ENCODE peak calls at places on chromosome 9, in nine cellular contexts. U is suprapubic skin, C is tibial nerve, P is heart left ventricle, X is uterus, F is gastrocnemius medialis, Q is breast epithelium, B is spleen, G is body of pancreas. T is an unnamed sample.

GRCh38 chr9:101126556-101126955 is 98.0 kb downstream of the PLPPR1 start:
- DNase-seq in U (no peak), C (no peak), P (no peak), X (no peak), F (no peak), Q (no peak), B (no peak), G (no peak), T (no peak)

GRCh38 chr9:132973713-132974112 is 4.8 kb upstream of the GFI1B start:
- DNase-seq in U (no peak), C (no peak), P (no peak), X (no peak), F (no peak), Q (no peak), B (no peak), G (no peak), T (no peak)

GRCh38 chr9:82105729-82106128 is 117.2 kb downstream of the SPATA31D1 start:
- DNase-seq in U (no peak), C (no peak), P (no peak), X (no peak), F (no peak), Q (no peak), B (no peak), G (peak; percentile 15), T (no peak)

GRCh38 chr9:137305060-137305787 is 3.2 kb upstream of the NRARP start:
- DNase-seq in U (peak; percentile 85), C (no peak), P (peak; percentile 82), X (peak; percentile 58), F (no peak), Q (peak; percentile 76), B (peak; percentile 89), G (peak; percentile 93), T (peak; percentile 63)

GRCh38 chr9:6676254-6676928 is 30.9 kb upstream of the GLDC start:
- DNase-seq in U (no peak), C (no peak), P (no peak), X (no peak), F (no peak), Q (no peak), B (peak; percentile 31), G (no peak), T (no peak)

GRCh38 chr9:118395415-118395814 is 691.2 kb downstream of the TLR4 start:
- DNase-seq in U (no peak), C (no peak), P (no peak), X (no peak), F (no peak), Q (no peak), B (no peak), G (no peak), T (no peak)

GRCh38 chr9:20408513-20408912 is 213.8 kb downstream of the MLLT3 start:
- DNase-seq in U (no peak), C (no peak), P (no peak), X (no peak), F (no peak), Q (no peak), B (no peak), G (no peak), T (no peak)

GRCh38 chr9:3004572-3004971 is 160.7 kb upstream of the PUM3 start:
- DNase-seq in U (no peak), C (no peak), P (no peak), X (no peak), F (no peak), Q (no peak), B (no peak), G (no peak), T (no peak)

GRCh38 chr9:83533296-83533695 is 4.9 kb downstream of the FRMD3 start:
- DNase-seq in U (no peak), C (no peak), P (no peak), X (no peak), F (no peak), Q (no peak), B (no peak), G (no peak), T (no peak)

GRCh38 chr9:36136277-36136893 is at the start of gene GLIPR2:
- DNase-seq in U (peak; percentile 84), C (peak; percentile 58), P (peak; percentile 78), X (peak; percentile 76), F (peak; percentile 52), Q (no peak), B (peak; percentile 97), G (peak; percentile 76), T (peak; percentile 80)

GRCh38 chr9:137665697-137666504 is 47.1 kb downstream of the EHMT1 start:
- DNase-seq in U (no peak), C (no peak), P (no peak), X (peak; percentile 45), F (no peak), Q (no peak), B (peak; percentile 50), G (no peak), T (peak; percentile 66)

GRCh38 chr9:110452227-110452801 is 114.7 kb upstream of the TXNDC8 start:
- DNase-seq in U (no peak), C (no peak), P (no peak), X (no peak), F (no peak), Q (no peak), B (no peak), G (no peak), T (no peak)

GRCh38 chr9:121556580-121556979 is 56.9 kb upstream of the GGTA1 start:
- DNase-seq in U (no peak), C (peak; percentile 41), P (peak; percentile 43), X (no peak), F (peak; percentile 79), Q (peak; percentile 61), B (no peak), G (peak; percentile 64), T (peak; percentile 50)

GRCh38 chr9:77883133-77883532 is 148.5 kb downstream of the GNAQ start:
- DNase-seq in U (no peak), C (no peak), P (no peak), X (no peak), F (no peak), Q (no peak), B (no peak), G (no peak), T (no peak)

GRCh38 chr9:71032779-71033178 is 88.6 kb downstream of the TRPM3 start:
- DNase-seq in U (no peak), C (no peak), P (no peak), X (no peak), F (no peak), Q (no peak), B (no peak), G (no peak), T (no peak)
- TF ChIP-seq POLR2A in U (no peak), C (no peak), P (no peak), X (no peak), F (no peak), Q (no peak), B (no peak), G (no peak), T (no peak)

GRCh38 chr9:130387398-130387797 is 57.4 kb upstream of the ASS1 start:
- DNase-seq in U (no peak), C (no peak), P (no peak), X (no peak), F (no peak), Q (no peak), B (no peak), G (no peak), T (no peak)
- H3K27me3 ChIP-seq in U (peaks cover 17% of the 10 kb centered on the region), C (no peaks in the 10 kb centered on the region), P (no peaks in the 10 kb centered on the region), X (no peaks in the 10 kb centered on the region), F (no peaks in the 10 kb centered on the region), Q (no peaks in the 10 kb centered on the region), B (peaks cover 32% of the 10 kb centered on the region), G (no peaks in the 10 kb centered on the region), T (no peaks in the 10 kb centered on the region)

GRCh38 chr9:128341435-128341849 is 1.1 kb downstream of the SLC27A4 start:
- DNase-seq in U (no peak), C (peak; percentile 65), P (peak; percentile 32), X (peak; percentile 46), F (peak; percentile 29), Q (peak; percentile 71), B (peak; percentile 79), G (peak; percentile 75), T (peak; percentile 45)

GRCh38 chr9:128342971-128343680 is 2.8 kb downstream of the SLC27A4 start:
- DNase-seq in U (no peak), C (no peak), P (no peak), X (no peak), F (no peak), Q (no peak), B (no peak), G (no peak), T (no peak)

GRCh38 chr9:128340691-128341434 is 536 bp downstream of the SLC27A4 start:
- DNase-seq in U (no peak), C (no peak), P (no peak), X (no peak), F (peak; percentile 4), Q (no peak), B (no peak), G (no peak), T (no peak)

GRCh38 chr9:128337972-128338371 is 2.4 kb upstream of the SLC27A4 start:
- DNase-seq in U (no peak), C (no peak), P (no peak), X (no peak), F (no peak), Q (no peak), B (no peak), G (no peak), T (no peak)

DNA sequence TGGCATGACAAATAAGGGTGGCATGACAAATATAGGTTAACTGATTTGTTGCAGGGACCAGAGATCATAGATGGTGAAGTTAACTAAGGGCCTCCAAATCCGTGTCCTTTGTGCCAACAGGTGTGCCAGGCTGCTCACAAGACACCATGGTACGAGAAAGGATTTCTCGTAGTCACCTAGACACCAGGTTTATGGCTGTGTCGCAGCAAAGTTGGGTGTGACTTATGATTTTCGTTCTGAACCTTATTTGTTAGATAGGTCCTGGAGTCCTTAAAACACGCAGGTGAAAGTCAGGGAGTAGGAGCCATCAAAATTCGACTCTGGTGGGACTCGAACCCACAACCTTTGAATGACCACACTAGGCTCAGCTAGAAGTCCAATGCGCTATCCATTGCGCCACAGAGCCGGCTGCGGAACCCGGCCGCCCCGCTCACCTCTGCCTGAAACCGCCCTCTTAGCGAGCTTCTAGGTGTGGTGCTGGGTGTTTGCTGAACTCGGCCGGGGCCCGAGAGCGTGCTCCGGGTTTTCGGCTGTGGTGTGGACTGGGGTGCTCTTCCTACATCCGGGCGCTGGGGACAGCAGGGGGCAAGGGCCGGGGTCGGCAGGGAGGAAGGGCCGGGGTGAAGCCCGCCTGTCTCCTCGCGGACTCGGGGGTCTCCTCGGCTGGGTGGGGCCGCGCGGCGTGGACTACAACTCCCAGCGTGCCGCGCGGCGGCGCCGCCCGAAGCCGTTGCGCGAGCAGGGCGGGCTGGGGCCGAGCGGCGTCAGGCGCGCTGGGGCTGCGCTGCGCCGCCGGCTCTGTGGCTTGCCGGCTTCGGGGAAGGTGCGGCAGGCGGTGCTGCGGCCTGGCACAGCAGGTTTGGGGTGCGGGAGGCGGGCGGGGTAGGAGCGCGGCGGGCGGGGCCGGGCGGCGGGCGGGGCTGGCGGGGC is at the start of gene SLC27A4:
- DNase-seq in U (no peak), C (peak; percentile 37), P (peak; percentile 67), X (peak; percentile 48), F (peak; percentile 38), Q (peak; percentile 72), B (peak; percentile 95), G (peak; percentile 84), T (peak; percentile 78)
- TF ChIP-seq POLR2A in U (no peak), C (no peak), P (no peak), X (no peak), F (peak; percentile 42), Q (no peak), B (no peak), G (no peak), T (no peak)

DNA sequence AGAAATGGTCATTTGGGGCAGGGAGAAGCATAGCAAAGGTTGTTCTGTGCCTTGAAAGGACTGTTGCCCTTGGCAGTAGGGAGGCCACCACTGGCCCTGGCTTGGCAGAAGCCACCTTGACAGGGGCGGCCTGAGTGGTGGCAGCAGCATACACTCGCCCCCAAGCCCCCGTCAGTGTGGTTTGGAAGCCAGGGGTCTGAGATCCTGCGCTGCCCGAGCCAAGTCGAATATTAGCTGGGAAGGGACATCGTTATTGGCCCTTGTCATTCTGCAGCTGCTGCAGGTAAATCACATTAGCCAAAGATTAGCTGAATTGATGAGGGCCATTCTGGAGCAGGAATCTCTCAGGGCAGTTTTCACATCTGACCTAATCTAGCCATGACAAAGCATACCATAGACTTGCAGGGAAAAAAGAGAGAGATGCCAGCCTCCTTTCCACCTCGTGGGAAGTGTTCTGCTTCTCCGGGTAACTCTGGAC is 9.0 kb downstream of the OLFM1 start:
- DNase-seq in U (no peak), C (no peak), P (no peak), X (no peak), F (no peak), Q (no peak), B (no peak), G (no peak), T (no peak)
- H3K27me3 ChIP-seq in U (peaks cover 6% of the 10 kb centered on the region), C (no peaks in the 10 kb centered on the region), P (no peaks in the 10 kb centered on the region), X (no peaks in the 10 kb centered on the region), F (no peaks in the 10 kb centered on the region), Q (no peaks in the 10 kb centered on the region), B (peaks cover 24% of the 10 kb centered on the region), G (no peaks in the 10 kb centered on the region), T (no peaks in the 10 kb centered on the region)